ENCODE peak calls at places on chromosomes 13 and 19, in ten cellular contexts. One of them, this sample, is unnamed.

GRCh38 chr13:85386424-85386823 is 412.8 kb downstream of the SLITRK6 start:
- DNase-seq in Caco-2: no peak
- DNase-seq in H9: no peak
- DNase-seq in stomach: no peak
- DNase-seq in GM12865: no peak
- DNase-seq in lower leg skin: no peak
- DNase-seq in transverse colon: no peak
- DNase-seq in kidney epithelial cell: peak; percentile 12
- DNase-seq in ovary: no peak
- DNase-seq in cardiac muscle cell: peak; percentile 8
- DNase-seq in this sample: no peak

GRCh38 chr19:48381178-48381950 is 10.0 kb downstream of the KDELR1 start:
- DNase-seq in kidney epithelial cell: no peak
- DNase-seq in GM12865: no peak
- DNase-seq in lower leg skin: no peak
- DNase-seq in Caco-2: no peak
- DNase-seq in ovary: no peak
- DNase-seq in stomach: no peak
- DNase-seq in cardiac muscle cell: no peak
- DNase-seq in H9: no peak
- DNase-seq in transverse colon: no peak
- DNase-seq in this sample: no peak

GRCh38 chr13:21176982-21177284 is 475 bp downstream of the MRPL57 start:
- DNase-seq in GM12865: no peak
- DNase-seq in kidney epithelial cell: no peak
- DNase-seq in lower leg skin: no peak
- DNase-seq in transverse colon: no peak
- DNase-seq in stomach: no peak
- DNase-seq in H9: no peak
- DNase-seq in Caco-2: no peak
- DNase-seq in ovary: no peak
- DNase-seq in cardiac muscle cell: no peak
- DNase-seq in this sample: no peak

GRCh38 chr13:51916419-51916818 is 54.6 kb downstream of the CCDC70 start:
- DNase-seq in Caco-2: no peak
- DNase-seq in stomach: no peak
- DNase-seq in cardiac muscle cell: no peak
- DNase-seq in ovary: no peak
- DNase-seq in lower leg skin: peak; percentile 68
- DNase-seq in transverse colon: no peak
- DNase-seq in kidney epithelial cell: no peak
- DNase-seq in GM12865: no peak
- DNase-seq in H9: no peak
- DNase-seq in this sample: no peak

GRCh38 chr19:13117772-13118423 is at the start of gene NACC1:
- DNase-seq in transverse colon: peak; percentile 91
- DNase-seq in ovary: peak; percentile 87
- DNase-seq in cardiac muscle cell: peak; percentile 94
- DNase-seq in kidney epithelial cell: peak; percentile 39
- DNase-seq in H9: peak; percentile 93
- DNase-seq in GM12865: peak; percentile 94
- DNase-seq in lower leg skin: peak; percentile 96
- DNase-seq in Caco-2: peak; percentile 93
- DNase-seq in stomach: peak; percentile 90
- DNase-seq in this sample: peak; percentile 90

GRCh38 chr19:51688665-51689571 is 4.2 kb upstream of the SPACA6 start:
- DNase-seq in ovary: peak; percentile 95
- DNase-seq in transverse colon: peak; percentile 82
- DNase-seq in Caco-2: peak; percentile 74
- DNase-seq in stomach: peak; percentile 88
- DNase-seq in lower leg skin: peak; percentile 97
- DNase-seq in H9: peak; percentile 87
- DNase-seq in GM12865: no peak
- DNase-seq in kidney epithelial cell: peak; percentile 72
- DNase-seq in cardiac muscle cell: peak; percentile 99
- DNase-seq in this sample: peak; percentile 95

GRCh38 chr19:6705931-6706632 is 14.4 kb downstream of the C3 start:
- DNase-seq in cardiac muscle cell: no peak
- DNase-seq in GM12865: no peak
- DNase-seq in kidney epithelial cell: no peak
- DNase-seq in lower leg skin: no peak
- DNase-seq in stomach: no peak
- DNase-seq in ovary: no peak
- DNase-seq in H9: no peak
- DNase-seq in transverse colon: no peak
- DNase-seq in Caco-2: no peak
- DNase-seq in this sample: no peak

GRCh38 chr19:29260477-29261317 is 47.7 kb upstream of the UQCRFS1 start:
- DNase-seq in GM12865: peak; percentile 71
- DNase-seq in stomach: no peak
- DNase-seq in kidney epithelial cell: no peak
- DNase-seq in Caco-2: peak; percentile 59
- DNase-seq in ovary: no peak
- DNase-seq in lower leg skin: peak; percentile 46
- DNase-seq in H9: peak; percentile 69
- DNase-seq in cardiac muscle cell: peak; percentile 40
- DNase-seq in transverse colon: no peak
- DNase-seq in this sample: peak; percentile 13

GRCh38 chr19:3098515-3099346 is 4.6 kb downstream of the GNA11 start:
- DNase-seq in stomach: peak; percentile 70
- DNase-seq in GM12865: peak; percentile 24
- DNase-seq in ovary: no peak
- DNase-seq in H9: no peak
- DNase-seq in Caco-2: no peak
- DNase-seq in lower leg skin: peak; percentile 91
- DNase-seq in cardiac muscle cell: peak; percentile 26
- DNase-seq in kidney epithelial cell: no peak
- DNase-seq in transverse colon: peak; percentile 59
- DNase-seq in this sample: no peak

GRCh38 chr19:18596752-18597157 is 8.2 kb downstream of the REX1BD start:
- DNase-seq in lower leg skin: no peak
- DNase-seq in Caco-2: peak; percentile 60
- DNase-seq in H9: peak; percentile 92
- DNase-seq in ovary: peak; percentile 56
- DNase-seq in GM12865: peak; percentile 18
- DNase-seq in cardiac muscle cell: peak; percentile 53
- DNase-seq in kidney epithelial cell: no peak
- DNase-seq in transverse colon: peak; percentile 63
- DNase-seq in stomach: peak; percentile 67
- DNase-seq in this sample: peak; percentile 35

DNA sequence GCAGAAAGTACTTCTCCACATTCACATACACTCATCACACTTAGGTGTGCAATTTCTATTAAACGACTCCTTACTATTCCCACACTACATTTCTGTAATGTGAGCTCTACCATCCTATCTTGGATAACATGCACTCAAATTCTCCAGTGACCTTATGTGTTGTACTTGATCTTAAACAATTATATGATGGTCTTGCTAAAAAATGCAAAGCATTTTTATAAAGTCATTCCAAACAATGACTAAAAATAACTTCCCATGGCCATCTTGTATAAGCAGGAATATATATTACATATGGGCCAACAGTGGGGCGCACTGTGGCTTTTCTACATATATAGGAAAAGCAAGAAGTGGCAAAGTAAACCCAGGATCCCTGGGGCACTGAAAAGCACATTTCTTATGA is 155.5 kb downstream of the FLT1 start:
- DNase-seq in H9: no peak
- DNase-seq in cardiac muscle cell: no peak
- DNase-seq in Caco-2: no peak
- DNase-seq in transverse colon: no peak
- DNase-seq in kidney epithelial cell: no peak
- DNase-seq in GM12865: no peak
- DNase-seq in ovary: no peak
- DNase-seq in stomach: no peak
- DNase-seq in lower leg skin: no peak
- DNase-seq in this sample: no peak
- TF ChIP-seq CTCF in H9: no peak
- TF ChIP-seq CTCF in cardiac muscle cell: no peak
- TF ChIP-seq CTCF in Caco-2: no peak
- TF ChIP-seq CTCF in transverse colon: no peak
- TF ChIP-seq CTCF in kidney epithelial cell: no peak
- TF ChIP-seq CTCF in GM12865: no peak
- TF ChIP-seq CTCF in ovary: no peak
- TF ChIP-seq CTCF in stomach: no peak
- TF ChIP-seq CTCF in lower leg skin: no peak
- TF ChIP-seq CTCF in this sample: no peak

GRCh38 chr19:55444720-55445045 is 1.6 kb upstream of the SHISA7 start:
- DNase-seq in transverse colon: no peak
- DNase-seq in lower leg skin: no peak
- DNase-seq in kidney epithelial cell: no peak
- DNase-seq in Caco-2: no peak
- DNase-seq in cardiac muscle cell: no peak
- DNase-seq in GM12865: no peak
- DNase-seq in stomach: no peak
- DNase-seq in H9: no peak
- DNase-seq in ovary: no peak
- DNase-seq in this sample: no peak

GRCh38 chr19:55442372-55443044 is 592 bp downstream of the SHISA7 start:
- DNase-seq in Caco-2: no peak
- DNase-seq in H9: peak; percentile 67
- DNase-seq in GM12865: no peak
- DNase-seq in ovary: no peak
- DNase-seq in lower leg skin: no peak
- DNase-seq in stomach: no peak
- DNase-seq in kidney epithelial cell: no peak
- DNase-seq in cardiac muscle cell: no peak
- DNase-seq in transverse colon: no peak
- DNase-seq in this sample: no peak

GRCh38 chr19:55443824-55444719 is 972 bp upstream of the SHISA7 start:
- DNase-seq in transverse colon: no peak
- DNase-seq in ovary: no peak
- DNase-seq in GM12865: no peak
- DNase-seq in Caco-2: no peak
- DNase-seq in kidney epithelial cell: no peak
- DNase-seq in cardiac muscle cell: no peak
- DNase-seq in stomach: no peak
- DNase-seq in H9: no peak
- DNase-seq in lower leg skin: no peak
- DNase-seq in this sample: no peak

GRCh38 chr19:55441692-55442321 is 1.3 kb downstream of the SHISA7 start:
- DNase-seq in kidney epithelial cell: no peak
- DNase-seq in transverse colon: no peak
- DNase-seq in stomach: no peak
- DNase-seq in cardiac muscle cell: no peak
- DNase-seq in GM12865: no peak
- DNase-seq in lower leg skin: no peak
- DNase-seq in H9: peak; percentile 89
- DNase-seq in ovary: no peak
- DNase-seq in Caco-2: no peak
- DNase-seq in this sample: no peak

GRCh38 chr19:55443045-55443823 is at the start of gene SHISA7:
- DNase-seq in kidney epithelial cell: no peak
- DNase-seq in transverse colon: no peak
- DNase-seq in GM12865: no peak
- DNase-seq in cardiac muscle cell: no peak
- DNase-seq in Caco-2: no peak
- DNase-seq in lower leg skin: no peak
- DNase-seq in H9: no peak
- DNase-seq in ovary: no peak
- DNase-seq in stomach: no peak
- DNase-seq in this sample: no peak
- TF ChIP-seq CTCF in kidney epithelial cell: no peak
- TF ChIP-seq CTCF in transverse colon: no peak
- TF ChIP-seq CTCF in GM12865: no peak
- TF ChIP-seq CTCF in cardiac muscle cell: no peak
- TF ChIP-seq CTCF in Caco-2: no peak
- TF ChIP-seq CTCF in lower leg skin: no peak
- TF ChIP-seq CTCF in H9: no peak
- TF ChIP-seq CTCF in ovary: no peak
- TF ChIP-seq CTCF in stomach: no peak
- TF ChIP-seq CTCF in this sample: no peak

GRCh38 chr19:37725181-37725580 is 5.6 kb upstream of the ZNF607 start:
- DNase-seq in transverse colon: no peak
- DNase-seq in GM12865: no peak
- DNase-seq in lower leg skin: no peak
- DNase-seq in cardiac muscle cell: no peak
- DNase-seq in H9: no peak
- DNase-seq in stomach: no peak
- DNase-seq in ovary: no peak
- DNase-seq in Caco-2: no peak
- DNase-seq in kidney epithelial cell: no peak
- DNase-seq in this sample: no peak

GRCh38 chr19:37718357-37718756 is 1.2 kb downstream of the ZNF607 start:
- DNase-seq in cardiac muscle cell: no peak
- DNase-seq in Caco-2: no peak
- DNase-seq in GM12865: no peak
- DNase-seq in kidney epithelial cell: no peak
- DNase-seq in H9: no peak
- DNase-seq in ovary: no peak
- DNase-seq in transverse colon: no peak
- DNase-seq in lower leg skin: no peak
- DNase-seq in stomach: no peak
- DNase-seq in this sample: no peak

GRCh38 chr19:37716140-37716539 is 3.4 kb downstream of the ZNF607 start:
- DNase-seq in H9: no peak
- DNase-seq in ovary: no peak
- DNase-seq in stomach: no peak
- DNase-seq in Caco-2: no peak
- DNase-seq in transverse colon: no peak
- DNase-seq in cardiac muscle cell: no peak
- DNase-seq in kidney epithelial cell: no peak
- DNase-seq in lower leg skin: no peak
- DNase-seq in GM12865: no peak
- DNase-seq in this sample: no peak

GRCh38 chr19:37719927-37720265 is 335 bp upstream of the ZNF607 start:
- DNase-seq in transverse colon: no peak
- DNase-seq in cardiac muscle cell: no peak
- DNase-seq in Caco-2: no peak
- DNase-seq in GM12865: no peak
- DNase-seq in ovary: no peak
- DNase-seq in H9: no peak
- DNase-seq in kidney epithelial cell: no peak
- DNase-seq in lower leg skin: no peak
- DNase-seq in stomach: no peak
- DNase-seq in this sample: no peak

GRCh38 chr19:37719111-37719926 is at the start of gene ZNF607:
- DNase-seq in GM12865: peak; percentile 93
- DNase-seq in cardiac muscle cell: peak; percentile 93
- DNase-seq in transverse colon: peak; percentile 92
- DNase-seq in ovary: peak; percentile 91
- DNase-seq in stomach: peak; percentile 89
- DNase-seq in Caco-2: peak; percentile 97
- DNase-seq in H9: peak; percentile 97
- DNase-seq in lower leg skin: peak; percentile 96
- DNase-seq in kidney epithelial cell: peak; percentile 67
- DNase-seq in this sample: peak; percentile 94
- TF ChIP-seq CTCF in GM12865: peak; percentile 52
- TF ChIP-seq CTCF in cardiac muscle cell: peak; percentile 73
- TF ChIP-seq CTCF in transverse colon: peak; percentile 58
- TF ChIP-seq CTCF in ovary: peak; percentile 58
- TF ChIP-seq CTCF in stomach: peak; percentile 73
- TF ChIP-seq CTCF in Caco-2: peak; percentile 84
- TF ChIP-seq CTCF in H9: peak; percentile 77
- TF ChIP-seq CTCF in lower leg skin: no peak
- TF ChIP-seq CTCF in kidney epithelial cell: peak; percentile 68
- TF ChIP-seq CTCF in this sample: peak; percentile 32

DNA sequence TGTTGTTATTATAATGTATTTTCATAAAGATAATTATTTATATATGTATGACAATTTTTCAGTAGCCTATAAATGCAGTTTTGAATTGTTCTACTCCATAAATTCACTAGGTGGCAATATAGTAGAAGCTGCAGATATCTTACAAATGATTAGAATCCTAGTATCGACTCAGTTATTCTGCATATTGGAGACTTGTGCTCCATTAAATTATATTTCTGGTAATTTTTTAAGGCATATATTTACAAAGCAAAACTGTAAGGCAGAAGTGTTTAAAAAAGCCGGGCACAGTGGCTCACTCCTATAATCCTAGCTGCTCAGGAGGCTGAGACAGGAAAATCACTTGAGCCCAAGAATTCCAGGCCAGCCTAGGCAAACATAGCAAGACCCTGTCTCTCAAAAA is 58.7 kb downstream of the DPY19L3 start:
- DNase-seq in transverse colon: no peak
- DNase-seq in cardiac muscle cell: peak; percentile 29
- DNase-seq in kidney epithelial cell: no peak
- DNase-seq in stomach: no peak
- DNase-seq in Caco-2: no peak
- DNase-seq in lower leg skin: no peak
- DNase-seq in ovary: no peak
- DNase-seq in H9: no peak
- DNase-seq in GM12865: peak; percentile 11
- DNase-seq in this sample: peak; percentile 25
- TF ChIP-seq CTCF in transverse colon: peak; percentile 27
- TF ChIP-seq CTCF in cardiac muscle cell: peak; percentile 44
- TF ChIP-seq CTCF in kidney epithelial cell: peak; percentile 25
- TF ChIP-seq CTCF in stomach: no peak
- TF ChIP-seq CTCF in Caco-2: peak; percentile 27
- TF ChIP-seq CTCF in lower leg skin: no peak
- TF ChIP-seq CTCF in ovary: no peak
- TF ChIP-seq CTCF in H9: peak; percentile 44
- TF ChIP-seq CTCF in GM12865: no peak
- TF ChIP-seq CTCF in this sample: peak; percentile 24